ENCODE peak calls at places on chromosomes 16 and 17, in seven cellular contexts. L is HT1080, G is IMR-90, B is tibial artery, J is spleen, A is Right ventricle myocardium superior, E is pancreas. S is an unnamed sample.

GRCh38 chr17:7959503-7960253 is 27.7 kb downstream of the CNTROB start:
- DNase-seq in L (no peak), G (no peak), B (no peak), J (no peak), A (no peak), E (no peak), S (no peak)

GRCh38 chr17:50893183-50893993 is 27.2 kb upstream of the TOB1 start:
- DNase-seq in L (peak), G (peak), B (no peak), J (no peak), A (peak), E (peak), S (peak)

GRCh38 chr17:39642675-39643074 is 5.7 kb downstream of the STARD3 start:
- DNase-seq in L (no peak), G (no peak), B (no peak), J (no peak), A (no peak), E (no peak), S (no peak)

GRCh38 chr17:41547378-41547841 is 19.3 kb upstream of the KRT19 start:
- DNase-seq in L (no peak), G (no peak), B (no peak), J (no peak), A (no peak), E (no peak), S (no peak)

GRCh38 chr17:64156670-64157069 is 26.7 kb upstream of the ERN1 start:
- DNase-seq in L (no peak), G (no peak), B (no peak), J (no peak), A (no peak), E (no peak), S (no peak)

GRCh38 chr17:67718325-67718941 is 697 bp downstream of the NOL11 start:
- DNase-seq in L (peak), G (peak), B (no peak), J (no peak), A (no peak), E (no peak), S (no peak)

GRCh38 chr16:52561910-52562741 is 15.2 kb upstream of the TOX3 start:
- DNase-seq in L (no peak), G (no peak), B (no peak), J (no peak), A (no peak), E (no peak), S (no peak)

GRCh38 chr16:79267781-79268180 is 332.8 kb downstream of the MAF start:
- DNase-seq in L (no peak), G (no peak), B (no peak), J (no peak), A (no peak), E (no peak), S (no peak)

GRCh38 chr17:57401556-57402488 is 145.5 kb downstream of the MSI2 start:
- DNase-seq in L (no peak), G (no peak), B (no peak), J (no peak), A (no peak), E (no peak), S (no peak)

GRCh38 chr17:58252141-58252540 is 13.8 kb downstream of the LPO start:
- DNase-seq in L (no peak), G (no peak), B (no peak), J (no peak), A (no peak), E (no peak), S (no peak)

GRCh38 chr16:794091-794842 is 5.8 kb downstream of the CHTF18 start:
- DNase-seq in L (no peak), G (no peak), B (no peak), J (no peak), A (no peak), E (no peak), S (no peak)

GRCh38 chr16:28998837-28999236 is 14.0 kb downstream of the LAT start:
- DNase-seq in L (no peak), G (no peak), B (no peak), J (no peak), A (no peak), E (no peak), S (no peak)

GRCh38 chr17:55487727-55488436 is 23.4 kb downstream of the SMIM36 start:
- DNase-seq in L (no peak), G (no peak), B (no peak), J (no peak), A (no peak), E (no peak), S (no peak)

GRCh38 chr16:30934827-30935557 is 11.6 kb downstream of the FBXL19 start:
- DNase-seq in L (peak), G (peak), B (peak), J (no peak), A (peak), E (peak), S (no peak)

GRCh38 chr17:78939615-78940014 is 14.4 kb upstream of the TIMP2 start:
- DNase-seq in L (peak), G (peak), B (no peak), J (no peak), A (no peak), E (no peak), S (no peak)

GRCh38 chr17:75630071-75630917 is 2.9 kb upstream of the SMIM5 start:
- DNase-seq in L (no peak), G (no peak), B (no peak), J (peak), A (no peak), E (no peak), S (no peak)

GRCh38 chr17:72700226-72700625 is 392.3 kb downstream of the SLC39A11 start:
- DNase-seq in L (no peak), G (no peak), B (no peak), J (no peak), A (no peak), E (no peak), S (no peak)

GRCh38 chr16:86619263-86619935 is 41.0 kb downstream of the FOXL1 start:
- DNase-seq in L (peak), G (no peak), B (peak), J (no peak), A (no peak), E (no peak), S (no peak)

GRCh38 chr17:16407911-16408588 is 7.3 kb upstream of the TRPV2 start:
- DNase-seq in L (peak), G (peak), B (peak), J (peak), A (peak), E (peak), S (peak)

GRCh38 chr17:77508047-77508715 is 367.4 kb downstream of the SEC14L1 start:
- DNase-seq in L (no peak), G (no peak), B (no peak), J (peak), A (no peak), E (no peak), S (no peak)

GRCh38 chr16:375927-376816 is 5.6 kb downstream of the PGAP6 start:
- DNase-seq in L (no peak), G (no peak), B (no peak), J (peak), A (no peak), E (peak), S (no peak)